ENCODE peak calls at places on chromosome 19, in four cellular contexts. G is stimulated activated CD8-positive, alpha-beta memory T cell treated with anti-CD3 and anti-CD28 coated beads, Interleukin-15, amount 100 ng/mL, for 1 hour; Q is COR-L47; C is ascending aorta. V is an unnamed sample.

GRCh38 chr19:47093841-47094240 is 19.7 kb downstream of the ZC3H4 start:
- DNase-seq in G (no peak), Q (no peak), C (no peak), V (no peak)

GRCh38 chr19:47005873-47006272 is 13.8 kb upstream of the NPAS1 start:
- DNase-seq in G (no peak), Q (no peak), C (no peak), V (no peak)

GRCh38 chr19:3285647-3286176 is 61.3 kb downstream of the CELF5 start:
- DNase-seq in G (peak), Q (no peak), C (no peak), V (no peak)

GRCh38 chr19:11414544-11414943 is 4.6 kb downstream of the RGL3 start:
- DNase-seq in G (no peak), Q (no peak), C (no peak), V (no peak)

GRCh38 chr19:13053761-13054604 is 48.7 kb downstream of the LYL1 start:
- DNase-seq in G (no peak), Q (no peak), C (no peak), V (no peak)

GRCh38 chr19:18021121-18021755 is 13.3 kb downstream of the ARRDC2 start:
- DNase-seq in G (peak), Q (peak), C (peak), V (no peak)

GRCh38 chr19:48738557-48739399 is 1.6 kb downstream of the RASIP1 start:
- DNase-seq in G (peak), Q (peak), C (peak), V (peak)

GRCh38 chr19:12672744-12673143 is 6.1 kb downstream of the WDR83 start:
- DNase-seq in G (no peak), Q (no peak), C (no peak), V (no peak)

GRCh38 chr19:49957262-49957915 is 3.6 kb downstream of the SIGLEC11 start:
- DNase-seq in G (no peak), Q (no peak), C (no peak), V (no peak)

GRCh38 chr19:11446652-11447301 is 11.3 kb downstream of the PRKCSH start:
- DNase-seq in G (peak), Q (peak), C (no peak), V (no peak)

GRCh38 chr19:49844138-49844740 is 6.7 kb upstream of the PTOV1 start:
- DNase-seq in G (no peak), Q (no peak), C (no peak), V (no peak)

GRCh38 chr19:54279441-54279962 is 1.4 kb downstream of the LILRB2 start:
- DNase-seq in G (no peak), Q (no peak), C (no peak), V (no peak)

GRCh38 chr19:48556163-48556562 is 4.2 kb downstream of the SULT2B1 start:
- DNase-seq in G (no peak), Q (no peak), C (no peak), V (no peak)

GRCh38 chr19:14972676-14973075 is 7.0 kb downstream of the SLC1A6 start:
- DNase-seq in G (no peak), Q (no peak), C (no peak), V (no peak)

GRCh38 chr19:46728208-46728607 is 11.3 kb upstream of the PRKD2 start:
- DNase-seq in G (no peak), Q (no peak), C (no peak), V (no peak)

GRCh38 chr19:49613374-49613773 is 22.4 kb downstream of the PRR12 start:
- DNase-seq in G (no peak), Q (peak), C (no peak), V (no peak)

GRCh38 chr19:18091217-18091608 is 4.5 kb upstream of the IL12RB1 start:
- DNase-seq in G (peak), Q (no peak), C (peak), V (no peak)

GRCh38 chr19:21566073-21566472 is 60.7 kb downstream of the ZNF429 start:
- DNase-seq in G (no peak), Q (no peak), C (no peak), V (no peak)

GRCh38 chr19:29370276-29370675 is 155.5 kb upstream of the VSTM2B start:
- DNase-seq in G (no peak), Q (no peak), C (no peak), V (no peak)

GRCh38 chr19:47057328-47057727 is 8.9 kb upstream of the TMEM160 start:
- DNase-seq in G (no peak), Q (no peak), C (no peak), V (no peak)

GRCh38 chr19:5083547-5083965 is 114.6 kb downstream of the KDM4B start:
- DNase-seq in G (no peak), Q (no peak), C (no peak), V (no peak)